ENCODE peak calls at places on chromosomes 13 and 19, in five cellular contexts. One of them, this sample, is unnamed.

GRCh38 chr13:77042566-77043177 is 15.7 kb upstream of the FBXL3 start:
- DNase-seq in K562: no peak
- DNase-seq in GM12878: no peak
- DNase-seq in HCT116: no peak
- DNase-seq in HepG2: no peak
- DNase-seq in this sample: no peak

GRCh38 chr19:45164577-45165335 is 4.0 kb upstream of the NKPD1 start:
- DNase-seq in GM12878: peak
- DNase-seq in HCT116: peak
- DNase-seq in HepG2: peak
- DNase-seq in K562: peak
- DNase-seq in this sample: peak

GRCh38 chr19:6273701-6274601 is 5.8 kb downstream of the MLLT1 start:
- DNase-seq in HCT116: no peak
- DNase-seq in HepG2: peak
- DNase-seq in GM12878: no peak
- DNase-seq in K562: peak
- DNase-seq in this sample: no peak

GRCh38 chr13:81927347-81927746 is 1586.4 kb upstream of the SPRY2 start:
- DNase-seq in GM12878: no peak
- DNase-seq in K562: no peak
- DNase-seq in HepG2: peak
- DNase-seq in HCT116: no peak
- DNase-seq in this sample: no peak

GRCh38 chr13:109163052-109163413 is 533.6 kb downstream of the MYO16 start:
- DNase-seq in HCT116: no peak
- DNase-seq in K562: no peak
- DNase-seq in HepG2: no peak
- DNase-seq in GM12878: no peak
- DNase-seq in this sample: no peak

GRCh38 chr13:112940236-112940635 is 28.8 kb upstream of the MCF2L start:
- DNase-seq in GM12878: no peak
- DNase-seq in HCT116: no peak
- DNase-seq in K562: no peak
- DNase-seq in HepG2: no peak
- DNase-seq in this sample: no peak

GRCh38 chr19:42480335-42481095 is 37.8 kb upstream of the CXCL17 start:
- DNase-seq in HCT116: no peak
- DNase-seq in HepG2: peak
- DNase-seq in GM12878: no peak
- DNase-seq in K562: no peak
- DNase-seq in this sample: no peak

GRCh38 chr13:102517959-102518358 is 78.8 kb upstream of the TPP2 start:
- DNase-seq in HCT116: no peak
- DNase-seq in K562: no peak
- DNase-seq in HepG2: no peak
- DNase-seq in GM12878: no peak
- DNase-seq in this sample: no peak

GRCh38 chr13:99847318-99847750 is 124.2 kb downstream of the ZIC5 start:
- DNase-seq in K562: no peak
- DNase-seq in HepG2: no peak
- DNase-seq in GM12878: no peak
- DNase-seq in HCT116: no peak
- DNase-seq in this sample: no peak

GRCh38 chr19:55455576-55456235 is 5.7 kb downstream of the ISOC2 start:
- DNase-seq in HCT116: no peak
- DNase-seq in HepG2: no peak
- DNase-seq in GM12878: no peak
- DNase-seq in K562: no peak
- DNase-seq in this sample: no peak
- TF ChIP-seq SRF in HCT116: no peak
- TF ChIP-seq SRF in HepG2: no peak
- TF ChIP-seq SRF in GM12878: no peak
- TF ChIP-seq SRF in K562: no peak
- TF ChIP-seq SRF in this sample: no peak

GRCh38 chr13:74135306-74136088 is 1.3 kb upstream of the KLF12 start:
- DNase-seq in K562: peak
- DNase-seq in GM12878: peak
- DNase-seq in HepG2: no peak
- DNase-seq in HCT116: no peak
- DNase-seq in this sample: no peak

GRCh38 chr13:74134777-74135305 is 637 bp upstream of the KLF12 start:
- DNase-seq in HCT116: no peak
- DNase-seq in K562: peak
- DNase-seq in HepG2: no peak
- DNase-seq in GM12878: no peak
- DNase-seq in this sample: no peak

GRCh38 chr13:74133657-74134201 is 475 bp downstream of the KLF12 start:
- DNase-seq in HCT116: peak
- DNase-seq in GM12878: peak
- DNase-seq in K562: peak
- DNase-seq in HepG2: peak
- DNase-seq in this sample: peak

GRCh38 chr13:74134226-74134776 is at the start of gene KLF12:
- DNase-seq in HCT116: peak
- DNase-seq in K562: peak
- DNase-seq in GM12878: peak
- DNase-seq in HepG2: peak
- DNase-seq in this sample: peak

GRCh38 chr13:74136089-74136658 is 2.0 kb upstream of the KLF12 start:
- DNase-seq in K562: no peak
- DNase-seq in GM12878: no peak
- DNase-seq in HCT116: no peak
- DNase-seq in HepG2: no peak
- DNase-seq in this sample: no peak
- TF ChIP-seq MAX in K562: no peak
- TF ChIP-seq MAX in GM12878: peak
- TF ChIP-seq MAX in HCT116: no peak
- TF ChIP-seq MAX in HepG2: no peak
- TF ChIP-seq MAX in this sample: no peak

GRCh38 chr13:75666646-75667351 is 30.7 kb downstream of the LMO7 start:
- DNase-seq in HCT116: no peak
- DNase-seq in GM12878: no peak
- DNase-seq in HepG2: no peak
- DNase-seq in K562: no peak
- DNase-seq in this sample: no peak

GRCh38 chr13:75675421-75675820 is 39.3 kb downstream of the LMO7 start:
- DNase-seq in HCT116: no peak
- DNase-seq in K562: no peak
- DNase-seq in HepG2: no peak
- DNase-seq in GM12878: no peak
- DNase-seq in this sample: no peak

GRCh38 chr13:75669706-75670105 is 33.6 kb downstream of the LMO7 start:
- DNase-seq in GM12878: no peak
- DNase-seq in K562: no peak
- DNase-seq in HCT116: no peak
- DNase-seq in HepG2: no peak
- DNase-seq in this sample: no peak

GRCh38 chr13:75670496-75670895 is 34.4 kb downstream of the LMO7 start:
- DNase-seq in K562: no peak
- DNase-seq in GM12878: no peak
- DNase-seq in HepG2: no peak
- DNase-seq in HCT116: no peak
- DNase-seq in this sample: no peak
- TF ChIP-seq YY1 in K562: no peak
- TF ChIP-seq YY1 in GM12878: no peak
- TF ChIP-seq YY1 in HepG2: no peak
- TF ChIP-seq YY1 in HCT116: no peak
- TF ChIP-seq YY1 in this sample: no peak

DNA sequence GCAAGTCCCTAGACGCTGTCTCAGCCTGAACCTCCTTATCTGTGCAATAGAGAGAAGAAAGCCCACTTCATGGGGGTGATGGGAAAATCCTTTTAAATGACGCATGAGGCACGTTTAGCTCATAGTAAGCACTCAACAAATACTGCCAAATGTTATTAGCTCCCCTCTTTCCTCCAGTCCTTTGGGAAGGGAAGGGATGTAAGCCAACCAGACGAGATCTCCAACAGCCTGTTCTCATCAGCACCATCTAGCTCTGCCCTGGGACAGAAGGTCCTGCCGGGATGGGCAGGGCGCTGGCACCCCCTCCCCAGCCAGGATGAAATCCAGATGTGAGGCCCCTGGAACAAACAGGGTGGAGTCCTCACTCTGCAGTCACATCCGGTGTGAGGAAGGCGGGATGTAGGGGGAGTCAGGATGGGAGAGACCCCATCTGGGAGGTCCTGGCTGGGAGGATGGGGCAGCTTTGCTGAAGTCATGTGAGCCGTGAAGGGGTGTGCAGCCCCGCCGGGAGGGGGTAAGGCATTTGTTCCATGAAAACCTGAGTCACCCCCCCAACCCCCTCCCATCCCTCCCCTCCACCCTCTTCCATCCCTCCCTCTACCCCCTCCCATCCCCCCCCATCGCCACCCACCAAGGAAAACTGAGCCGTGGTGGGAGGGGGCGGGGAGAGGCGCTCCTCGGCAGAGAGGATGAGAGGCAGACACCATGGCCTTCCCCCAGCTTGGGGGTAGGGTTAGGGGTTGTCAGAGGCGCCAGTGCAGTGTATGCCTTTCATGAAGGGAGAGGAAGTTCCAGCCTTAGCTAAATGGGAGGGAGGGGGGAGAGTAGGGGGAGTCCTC is 4.5 kb downstream of the S1PR2 start:
- DNase-seq in HepG2: no peak
- DNase-seq in HCT116: no peak
- DNase-seq in K562: peak
- DNase-seq in GM12878: no peak
- DNase-seq in this sample: no peak
- TF ChIP-seq SRF in HepG2: no peak
- TF ChIP-seq SRF in HCT116: no peak
- TF ChIP-seq SRF in K562: no peak
- TF ChIP-seq SRF in GM12878: no peak
- TF ChIP-seq SRF in this sample: no peak

GRCh38 chr19:1317274-1317673 is 31.6 kb downstream of the EFNA2 start:
- DNase-seq in GM12878: no peak
- DNase-seq in K562: no peak
- DNase-seq in HepG2: no peak
- DNase-seq in HCT116: no peak
- DNase-seq in this sample: no peak

GRCh38 chr19:1315470-1316166 is 29.9 kb downstream of the EFNA2 start:
- DNase-seq in HCT116: peak
- DNase-seq in HepG2: no peak
- DNase-seq in K562: peak
- DNase-seq in GM12878: no peak
- DNase-seq in this sample: no peak

GRCh38 chr19:1316466-1316865 is 30.8 kb downstream of the EFNA2 start:
- DNase-seq in K562: no peak
- DNase-seq in HCT116: no peak
- DNase-seq in HepG2: no peak
- DNase-seq in GM12878: no peak
- DNase-seq in this sample: no peak

GRCh38 chr19:1321539-1321938 is 35.9 kb downstream of the EFNA2 start:
- DNase-seq in HCT116: no peak
- DNase-seq in GM12878: no peak
- DNase-seq in K562: no peak
- DNase-seq in HepG2: no peak
- DNase-seq in this sample: no peak

DNA sequence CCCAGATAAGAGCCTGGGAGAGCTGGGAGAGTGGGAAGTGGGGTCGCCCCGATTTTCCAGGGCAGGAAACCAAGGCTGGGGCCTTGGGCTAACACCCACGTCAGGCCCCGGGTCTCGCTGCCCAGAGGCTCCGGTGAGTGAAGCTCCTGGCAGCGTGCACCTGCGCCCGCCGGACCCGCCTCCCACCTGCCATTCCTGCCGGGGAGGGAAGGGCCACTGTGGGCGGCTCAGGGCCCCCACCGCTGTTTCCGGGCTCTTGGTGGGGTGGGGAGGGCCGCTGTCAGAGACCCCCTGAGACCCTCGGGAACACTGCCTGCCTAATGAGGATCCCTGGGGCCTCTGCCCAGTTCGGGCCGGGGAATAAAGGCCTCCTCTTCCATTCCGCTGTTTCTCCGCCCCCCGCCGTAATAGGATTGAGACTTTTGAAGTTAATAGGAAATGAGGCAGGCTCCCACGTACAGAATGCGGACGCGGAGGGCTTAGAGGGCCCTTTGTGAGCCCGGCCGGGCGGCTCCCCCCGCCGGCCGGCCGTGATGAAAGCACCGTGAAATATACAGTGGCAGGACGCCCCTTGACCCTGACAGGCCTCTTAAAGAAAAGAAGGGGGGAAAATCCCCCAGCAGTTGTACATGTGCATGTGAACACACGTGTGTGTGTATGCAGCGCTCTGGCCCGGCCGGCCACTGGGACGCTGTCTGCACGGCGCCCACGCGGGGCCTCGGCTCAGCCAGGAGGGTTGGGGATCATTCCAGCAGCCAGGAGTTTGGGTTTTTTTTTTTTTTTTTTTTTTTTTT is 33.2 kb downstream of the EFNA2 start:
- DNase-seq in K562: no peak
- DNase-seq in HepG2: no peak
- DNase-seq in GM12878: no peak
- DNase-seq in HCT116: no peak
- DNase-seq in this sample: no peak
- TF ChIP-seq MAX in K562: no peak
- TF ChIP-seq MAX in HepG2: no peak
- TF ChIP-seq MAX in GM12878: no peak
- TF ChIP-seq MAX in HCT116: no peak
- TF ChIP-seq MAX in this sample: no peak

GRCh38 chr13:30454991-30455390 is 10.7 kb downstream of the HMGB1 start:
- DNase-seq in HepG2: no peak
- DNase-seq in K562: no peak
- DNase-seq in HCT116: no peak
- DNase-seq in GM12878: no peak
- DNase-seq in this sample: no peak

GRCh38 chr13:30457306-30457891 is 8.3 kb downstream of the HMGB1 start:
- DNase-seq in GM12878: no peak
- DNase-seq in HCT116: no peak
- DNase-seq in K562: no peak
- DNase-seq in HepG2: no peak
- DNase-seq in this sample: no peak

GRCh38 chr13:30456290-30456689 is 9.4 kb downstream of the HMGB1 start:
- DNase-seq in K562: no peak
- DNase-seq in HepG2: no peak
- DNase-seq in GM12878: no peak
- DNase-seq in HCT116: no peak
- DNase-seq in this sample: no peak

GRCh38 chr13:30450066-30450465 is 15.7 kb downstream of the HMGB1 start:
- DNase-seq in K562: no peak
- DNase-seq in HCT116: no peak
- DNase-seq in HepG2: no peak
- DNase-seq in GM12878: no peak
- DNase-seq in this sample: no peak

DNA sequence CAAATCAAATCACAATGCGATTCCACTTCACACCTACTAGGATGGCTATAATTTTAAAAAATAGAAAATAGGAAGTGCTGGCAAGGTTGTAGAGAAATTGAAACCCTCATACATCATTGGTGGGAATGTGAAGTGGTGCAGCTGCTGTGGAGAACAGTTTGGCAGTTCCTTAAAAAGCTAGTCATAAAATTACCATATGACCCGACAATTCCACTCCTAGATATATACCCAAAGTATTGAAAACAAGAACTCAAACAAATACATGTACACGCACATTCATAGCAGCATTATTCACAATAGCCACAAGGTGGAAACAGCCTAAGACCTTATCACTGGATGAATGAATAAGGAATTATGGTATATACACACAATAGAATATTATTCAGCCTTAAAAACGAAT is 12.0 kb downstream of the HMGB1 start:
- DNase-seq in HCT116: no peak
- DNase-seq in K562: no peak
- DNase-seq in GM12878: no peak
- DNase-seq in HepG2: no peak
- DNase-seq in this sample: no peak
- TF ChIP-seq YY1 in HCT116: no peak
- TF ChIP-seq YY1 in K562: no peak
- TF ChIP-seq YY1 in GM12878: no peak
- TF ChIP-seq YY1 in HepG2: no peak
- TF ChIP-seq YY1 in this sample: no peak